ENCODE peak calls at places on chromosomes 16 and 17, in seven cellular contexts. Z is SK-N-SH, U is K562, M is H1, O is GM12878, W is HepG2, P is GM12891. Q is an unnamed sample.

GRCh38 chr17:1055751-1056645 is 59.1 kb downstream of the TIMM22 start:
- DNase-seq in Z (peak), U (peak), M (no peak), O (no peak), W (peak), P (peak), Q (peak)

GRCh38 chr17:31428512-31428911 is 37.0 kb downstream of the RAB11FIP4 start:
- DNase-seq in Z (no peak), U (no peak), M (no peak), O (no peak), W (no peak), P (no peak), Q (no peak)

GRCh38 chr17:20273741-20274500 is 193.4 kb downstream of the LGALS9B start:
- DNase-seq in Z (no peak), U (no peak), M (no peak), O (no peak), W (no peak), P (no peak), Q (no peak)

GRCh38 chr17:42744283-42744805 is 496 bp downstream of the EZH1 start:
- DNase-seq in Z (no peak), U (peak), M (peak), O (peak), W (peak), P (peak), Q (peak)

GRCh38 chr16:49889725-49890397 is 33.9 kb upstream of the ZNF423 start:
- DNase-seq in Z (no peak), U (no peak), M (no peak), O (no peak), W (no peak), P (no peak), Q (no peak)

GRCh38 chr16:57305159-57305811 is 20.8 kb upstream of the PLLP start:
- DNase-seq in Z (no peak), U (no peak), M (no peak), O (no peak), W (peak), P (no peak), Q (no peak)

GRCh38 chr16:14004719-14005315 is 66.3 kb upstream of the MRTFB start:
- DNase-seq in Z (no peak), U (no peak), M (no peak), O (no peak), W (no peak), P (no peak), Q (no peak)

GRCh38 chr16:10852948-10853347 is 24.1 kb upstream of the CIITA start:
- DNase-seq in Z (no peak), U (no peak), M (no peak), O (no peak), W (no peak), P (no peak), Q (no peak)

GRCh38 chr17:82021728-82022309 is 859 bp downstream of the CENPX start:
- DNase-seq in Z (no peak), U (peak), M (no peak), O (no peak), W (no peak), P (no peak), Q (no peak)

GRCh38 chr17:45896803-45897693 is 2.7 kb downstream of the MAPT start:
- DNase-seq in Z (no peak), U (no peak), M (no peak), O (no peak), W (no peak), P (no peak), Q (no peak)

GRCh38 chr16:50702725-50703124 is 9.3 kb downstream of the NOD2 start:
- DNase-seq in Z (no peak), U (no peak), M (no peak), O (no peak), W (no peak), P (no peak), Q (no peak)

GRCh38 chr17:82835122-82835521 is 4.7 kb downstream of the ZNF750 start:
- DNase-seq in Z (no peak), U (no peak), M (no peak), O (no peak), W (no peak), P (no peak), Q (no peak)

GRCh38 chr17:38601539-38602351 is 4.0 kb downstream of the SRCIN1 start:
- DNase-seq in Z (peak), U (peak), M (no peak), O (no peak), W (peak), P (no peak), Q (no peak)

GRCh38 chr16:79970551-79971236 is 370.2 kb upstream of the MAF start:
- DNase-seq in Z (no peak), U (peak), M (no peak), O (no peak), W (no peak), P (no peak), Q (no peak)

GRCh38 chr17:6711681-6712057 is 1.5 kb downstream of the SLC13A5 start:
- DNase-seq in Z (no peak), U (no peak), M (no peak), O (no peak), W (peak), P (no peak), Q (no peak)

GRCh38 chr17:77475012-77475976 is 334.5 kb downstream of the SEC14L1 start:
- DNase-seq in Z (no peak), U (no peak), M (no peak), O (no peak), W (no peak), P (no peak), Q (no peak)

GRCh38 chr16:48383877-48384304 is 1.3 kb downstream of the SIAH1 start:
- DNase-seq in Z (no peak), U (no peak), M (no peak), O (no peak), W (peak), P (no peak), Q (no peak)

GRCh38 chr17:28145348-28145747 is 102.9 kb downstream of the NLK start:
- DNase-seq in Z (no peak), U (no peak), M (no peak), O (no peak), W (no peak), P (no peak), Q (no peak)

GRCh38 chr16:12120331-12120981 is 143.9 kb downstream of the SNX29 start:
- DNase-seq in Z (no peak), U (no peak), M (no peak), O (no peak), W (no peak), P (no peak), Q (no peak)

GRCh38 chr17:60107526-60108257 is 29.0 kb upstream of the HEATR6 start:
- DNase-seq in Z (no peak), U (peak), M (no peak), O (no peak), W (no peak), P (no peak), Q (no peak)

GRCh38 chr17:7436556-7437368 is 1.5 kb downstream of the TMEM102 start:
- DNase-seq in Z (peak), U (no peak), M (no peak), O (no peak), W (peak), P (peak), Q (no peak)

GRCh38 chr16:60636117-60636516 is 1400.1 kb downstream of the CDH8 start:
- DNase-seq in Z (no peak), U (no peak), M (peak), O (no peak), W (no peak), P (no peak), Q (no peak)

GRCh38 chr17:72125742-72126141 is 4.9 kb downstream of the SOX9 start:
- DNase-seq in Z (no peak), U (no peak), M (no peak), O (no peak), W (peak), P (no peak), Q (no peak)

GRCh38 chr16:24639769-24640168 is 89.7 kb upstream of the TNRC6A start:
- DNase-seq in Z (no peak), U (no peak), M (no peak), O (no peak), W (no peak), P (no peak), Q (no peak)

GRCh38 chr17:66420961-66421371 is 118.6 kb downstream of the PRKCA start:
- DNase-seq in Z (no peak), U (no peak), M (no peak), O (no peak), W (peak), P (no peak), Q (no peak)

GRCh38 chr17:79789943-79790804 is 6.7 kb downstream of the CBX8 start:
- DNase-seq in Z (peak), U (peak), M (no peak), O (no peak), W (no peak), P (peak), Q (peak)

GRCh38 chr16:64416232-64417010 is 705.4 kb downstream of the CDH11 start:
- DNase-seq in Z (no peak), U (no peak), M (no peak), O (no peak), W (no peak), P (no peak), Q (no peak)

GRCh38 chr17:78953356-78954350 is 26.1 kb downstream of the LGALS3BP start:
- DNase-seq in Z (peak), U (no peak), M (no peak), O (no peak), W (no peak), P (no peak), Q (no peak)

GRCh38 chr17:81251091-81251942 is 12.2 kb downstream of the NDUFAF8 start:
- DNase-seq in Z (no peak), U (no peak), M (no peak), O (no peak), W (no peak), P (no peak), Q (no peak)

GRCh38 chr17:6327007-6327406 is 107.9 kb downstream of the AIPL1 start:
- DNase-seq in Z (no peak), U (peak), M (no peak), O (no peak), W (no peak), P (no peak), Q (no peak)

GRCh38 chr17:7046127-7046724 is 2.3 kb upstream of the SLC16A11 start:
- DNase-seq in Z (no peak), U (no peak), M (no peak), O (no peak), W (peak), P (no peak), Q (no peak)

GRCh38 chr17:45019177-45019711 is 32.2 kb downstream of the DCAKD start:
- DNase-seq in Z (peak), U (peak), M (no peak), O (no peak), W (no peak), P (peak), Q (peak)

GRCh38 chr17:79020631-79021301 is 3.2 kb upstream of the C1QTNF1 start:
- DNase-seq in Z (no peak), U (no peak), M (no peak), O (no peak), W (no peak), P (no peak), Q (no peak)

GRCh38 chr17:17924131-17924856 is 47.9 kb downstream of the TOM1L2 start:
- DNase-seq in Z (no peak), U (no peak), M (no peak), O (no peak), W (no peak), P (no peak), Q (no peak)

GRCh38 chr16:89322381-89323119 is 105.0 kb downstream of the ZNF778 start:
- DNase-seq in Z (peak), U (peak), M (no peak), O (no peak), W (peak), P (no peak), Q (no peak)

GRCh38 chr17:77718669-77718961 is 239.9 kb upstream of the TNRC6C start:
- DNase-seq in Z (no peak), U (no peak), M (no peak), O (no peak), W (no peak), P (no peak), Q (no peak)

GRCh38 chr17:43456661-43457361 is 27.0 kb upstream of the DHX8 start:
- DNase-seq in Z (no peak), U (no peak), M (no peak), O (no peak), W (peak), P (no peak), Q (no peak)

DNA sequence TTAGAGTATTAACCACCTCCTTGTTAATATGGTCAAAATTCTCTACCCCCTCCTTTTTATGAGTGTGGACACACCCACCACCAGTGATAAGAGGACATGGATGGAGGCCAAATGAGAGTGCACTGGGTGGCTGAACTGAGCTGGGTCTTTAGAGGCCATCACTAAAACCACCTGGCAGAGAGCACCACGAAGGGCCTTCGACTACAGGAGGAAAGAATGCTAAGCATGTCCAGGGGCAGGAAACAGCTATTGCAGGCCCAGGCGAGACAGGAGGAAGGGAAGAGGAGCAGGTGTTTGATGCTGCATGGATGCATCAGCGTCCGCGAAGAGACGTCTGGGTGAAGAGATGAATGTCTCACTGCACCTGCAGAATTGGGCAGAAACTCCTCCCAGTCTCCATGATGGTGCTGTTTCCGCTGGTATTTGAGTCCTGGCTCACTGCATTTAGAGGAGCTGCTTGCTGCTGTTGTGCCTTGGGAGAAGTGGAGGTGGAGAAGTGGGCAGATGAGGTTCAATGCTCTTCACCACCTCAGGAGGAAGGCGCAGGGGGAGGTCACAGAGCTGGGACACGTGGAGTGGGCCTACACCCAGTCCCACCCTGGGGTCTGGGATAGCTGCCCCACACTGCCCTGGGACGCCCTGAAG is 33.2 kb downstream of the SPHK1 start:
- DNase-seq in Z (no peak), U (peak), M (no peak), O (no peak), W (no peak), P (no peak), Q (no peak)
- TF ChIP-seq TAF1 in Z (no peak), U (no peak), M (no peak), O (no peak), W (no peak), P (no peak), Q (no peak)

DNA sequence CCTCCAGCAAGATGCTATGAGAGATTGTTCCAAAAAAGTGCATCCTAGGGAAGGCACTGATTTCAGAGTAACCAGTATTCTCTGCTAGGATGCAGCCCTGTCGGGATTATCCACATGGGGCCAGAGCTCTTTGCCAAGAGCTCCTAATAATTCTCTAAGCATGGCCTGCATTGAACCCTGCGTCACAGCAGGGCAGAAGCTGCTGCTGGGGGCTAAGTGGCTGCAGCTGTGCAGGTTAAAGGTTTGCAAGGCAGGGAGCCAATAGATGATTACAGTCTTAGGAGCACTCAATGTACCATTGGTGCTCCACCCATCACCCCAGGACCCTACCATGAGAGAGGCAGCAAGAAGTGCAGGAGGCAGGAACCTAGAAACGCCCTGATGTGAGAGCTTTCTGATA is 236.0 kb upstream of the C16orf82 start:
- DNase-seq in Z (no peak), U (no peak), M (no peak), O (no peak), W (no peak), P (no peak), Q (no peak)
- TF ChIP-seq TAF1 in Z (no peak), U (no peak), M (no peak), O (no peak), W (no peak), P (no peak), Q (no peak)

GRCh38 chr16:85171809-85172464 is 59.7 kb upstream of the CIBAR2 start:
- DNase-seq in Z (peak), U (peak), M (no peak), O (no peak), W (no peak), P (no peak), Q (no peak)
- TF ChIP-seq TAF1 in Z (no peak), U (peak), M (no peak), O (no peak), W (no peak), P (no peak), Q (no peak)

GRCh38 chr17:75102385-75102821 is 7.4 kb upstream of the ARMC7 start:
- DNase-seq in Z (no peak), U (no peak), M (no peak), O (peak), W (no peak), P (no peak), Q (peak)

GRCh38 chr17:75109047-75109406 is 742 bp upstream of the ARMC7 start:
- DNase-seq in Z (peak), U (no peak), M (no peak), O (no peak), W (no peak), P (no peak), Q (no peak)

GRCh38 chr17:75103601-75104554 is 5.9 kb upstream of the ARMC7 start:
- DNase-seq in Z (no peak), U (no peak), M (no peak), O (no peak), W (no peak), P (no peak), Q (no peak)

GRCh38 chr17:75108193-75108592 is 1.6 kb upstream of the ARMC7 start:
- DNase-seq in Z (no peak), U (no peak), M (no peak), O (no peak), W (no peak), P (no peak), Q (no peak)

GRCh38 chr17:75105269-75106080 is 4.3 kb upstream of the ARMC7 start:
- DNase-seq in Z (peak), U (peak), M (no peak), O (no peak), W (peak), P (peak), Q (peak)
- TF ChIP-seq TAF1 in Z (no peak), U (no peak), M (no peak), O (no peak), W (no peak), P (no peak), Q (no peak)

Q was measured in GM12892.